ENCODE peak calls at places on chromosome 6, in five cellular contexts. Z is progenitor cell of endocrine pancreas; R is NCI-H446 treated with DMSO at 0.1 percent for 48 hours; F is NCI-H345; D is activated CD8-positive, alpha-beta memory T cell treated with anti-CD3 and anti-CD28 coated beads for 4 hours. C is an unnamed sample.

GRCh38 chr6:98835149-98836024 is 1.0 kb downstream of the POU3F2 start:
- DNase-seq in Z (no peak), R (no peak), F (peak; percentile 46), D (no peak), C (no peak)

GRCh38 chr6:12208190-12208589 is 82.0 kb upstream of the EDN1 start:
- DNase-seq in Z (no peak), R (no peak), F (no peak), D (no peak), C (no peak)

GRCh38 chr6:90136176-90136575 is 160.5 kb downstream of the BACH2 start:
- DNase-seq in Z (no peak), R (no peak), F (no peak), D (no peak), C (no peak)

GRCh38 chr6:157217198-157217893 is 106.0 kb downstream of the TMEM242 start:
- DNase-seq in Z (no peak), R (no peak), F (no peak), D (no peak), C (no peak)

GRCh38 chr6:44498436-44498835 is 110.9 kb downstream of the CDC5L start:
- DNase-seq in Z (no peak), R (no peak), F (no peak), D (no peak), C (no peak)

GRCh38 chr6:49550413-49551125 is at the start of gene C6orf141:
- DNase-seq in Z (peak; percentile 28), R (no peak), F (peak; percentile 64), D (no peak), C (no peak)

GRCh38 chr6:63245908-63246307 is 34.6 kb downstream of the FKBP1C start:
- DNase-seq in Z (no peak), R (no peak), F (no peak), D (no peak), C (no peak)

GRCh38 chr6:126672654-126673053 is 332.7 kb downstream of the CENPW start:
- DNase-seq in Z (no peak), R (no peak), F (no peak), D (no peak), C (no peak)

GRCh38 chr6:133741375-133741861 is 147.5 kb upstream of the TCF21 start:
- DNase-seq in Z (no peak), R (peak; percentile 91), F (no peak), D (no peak), C (no peak)

GRCh38 chr6:88870728-88871330 is 92.6 kb downstream of the RNGTT start:
- DNase-seq in Z (no peak), R (peak; percentile 6), F (peak; percentile 41), D (peak; percentile 9), C (no peak)

GRCh38 chr6:134714679-134715078 is 235.2 kb downstream of the ALDH8A1 start:
- DNase-seq in Z (no peak), R (no peak), F (no peak), D (no peak), C (peak; percentile 50)

GRCh38 chr6:16849280-16850210 is 88.3 kb upstream of the ATXN1 start:
- DNase-seq in Z (no peak), R (no peak), F (no peak), D (no peak), C (no peak)

GRCh38 chr6:18561006-18561750 is 174.0 kb downstream of the RNF144B start:
- DNase-seq in Z (no peak), R (peak; percentile 47), F (no peak), D (no peak), C (no peak)

GRCh38 chr6:150142657-150143501 is at the start of gene PPP1R14C:
- DNase-seq in Z (peak; percentile 29), R (no peak), F (peak; percentile 79), D (no peak), C (no peak)

GRCh38 chr6:10136636-10137035 is 278.2 kb downstream of the TFAP2A start:
- DNase-seq in Z (no peak), R (no peak), F (no peak), D (no peak), C (no peak)

GRCh38 chr6:44367686-44368085 is 19.8 kb upstream of the CDC5L start:
- DNase-seq in Z (no peak), R (no peak), F (no peak), D (no peak), C (no peak)

GRCh38 chr6:110708295-110708965 is 106.8 kb downstream of the CDK19 start:
- DNase-seq in Z (no peak), R (no peak), F (no peak), D (no peak), C (peak; percentile 35)

C was measured in retinal pigment epithelial cell.